ENCODE peak calls at places on chromosomes 7 and 10, in nine cellular contexts. One of them, this sample, is unnamed.

GRCh38 chr7:124856299-124856888 is 73.2 kb downstream of the POT1 start:
- DNase-seq in endothelial cell: no peak
- DNase-seq in ovary: no peak
- DNase-seq in fibroblast of the conjunctiva: peak
- DNase-seq in breast epithelium: no peak
- DNase-seq in IMR-90: peak
- DNase-seq in GOT3: no peak
- DNase-seq in HFF-Myc: peak
- DNase-seq in RKO: peak
- DNase-seq in this sample: no peak

GRCh38 chr7:28984631-28985030 is 26.5 kb upstream of the TRIL start:
- DNase-seq in endothelial cell: no peak
- DNase-seq in ovary: no peak
- DNase-seq in fibroblast of the conjunctiva: peak
- DNase-seq in breast epithelium: peak
- DNase-seq in IMR-90: peak
- DNase-seq in GOT3: no peak
- DNase-seq in HFF-Myc: peak
- DNase-seq in RKO: peak
- DNase-seq in this sample: peak

GRCh38 chr10:133249975-133250754 is 12.5 kb downstream of the VENTX start:
- DNase-seq in endothelial cell: no peak
- DNase-seq in ovary: peak
- DNase-seq in fibroblast of the conjunctiva: no peak
- DNase-seq in breast epithelium: no peak
- DNase-seq in IMR-90: no peak
- DNase-seq in GOT3: no peak
- DNase-seq in HFF-Myc: no peak
- DNase-seq in RKO: no peak
- DNase-seq in this sample: no peak

GRCh38 chr10:17693009-17693408 is 49.1 kb downstream of the STAM start:
- DNase-seq in endothelial cell: no peak
- DNase-seq in ovary: no peak
- DNase-seq in fibroblast of the conjunctiva: no peak
- DNase-seq in breast epithelium: no peak
- DNase-seq in IMR-90: no peak
- DNase-seq in GOT3: no peak
- DNase-seq in HFF-Myc: no peak
- DNase-seq in RKO: no peak
- DNase-seq in this sample: no peak

GRCh38 chr7:51139796-51140195 is 176.8 kb downstream of the COBL start:
- DNase-seq in endothelial cell: no peak
- DNase-seq in ovary: no peak
- DNase-seq in fibroblast of the conjunctiva: no peak
- DNase-seq in breast epithelium: no peak
- DNase-seq in IMR-90: no peak
- DNase-seq in GOT3: no peak
- DNase-seq in HFF-Myc: no peak
- DNase-seq in RKO: no peak
- DNase-seq in this sample: no peak

GRCh38 chr10:19158870-19159269 is 110.3 kb downstream of the MALRD1 start:
- DNase-seq in endothelial cell: no peak
- DNase-seq in ovary: no peak
- DNase-seq in fibroblast of the conjunctiva: no peak
- DNase-seq in breast epithelium: no peak
- DNase-seq in IMR-90: no peak
- DNase-seq in GOT3: no peak
- DNase-seq in HFF-Myc: no peak
- DNase-seq in RKO: no peak
- DNase-seq in this sample: no peak

GRCh38 chr7:44087914-44088838 is 5.8 kb upstream of the POLM start:
- DNase-seq in endothelial cell: no peak
- DNase-seq in ovary: peak
- DNase-seq in fibroblast of the conjunctiva: peak
- DNase-seq in breast epithelium: no peak
- DNase-seq in IMR-90: peak
- DNase-seq in GOT3: peak
- DNase-seq in HFF-Myc: peak
- DNase-seq in RKO: no peak
- DNase-seq in this sample: peak

GRCh38 chr10:133257489-133258065 is 19.1 kb downstream of the ADAM8 start:
- DNase-seq in endothelial cell: peak
- DNase-seq in ovary: peak
- DNase-seq in fibroblast of the conjunctiva: no peak
- DNase-seq in breast epithelium: peak
- DNase-seq in IMR-90: no peak
- DNase-seq in GOT3: no peak
- DNase-seq in HFF-Myc: no peak
- DNase-seq in RKO: no peak
- DNase-seq in this sample: no peak

GRCh38 chr10:27285093-27285492 is 44.5 kb upstream of the ACBD5 start:
- DNase-seq in endothelial cell: no peak
- DNase-seq in ovary: no peak
- DNase-seq in fibroblast of the conjunctiva: peak
- DNase-seq in breast epithelium: no peak
- DNase-seq in IMR-90: peak
- DNase-seq in GOT3: no peak
- DNase-seq in HFF-Myc: no peak
- DNase-seq in RKO: peak
- DNase-seq in this sample: no peak

GRCh38 chr10:86798030-86798429 is 41.6 kb downstream of the BMPR1A start:
- DNase-seq in endothelial cell: no peak
- DNase-seq in ovary: no peak
- DNase-seq in fibroblast of the conjunctiva: no peak
- DNase-seq in breast epithelium: no peak
- DNase-seq in IMR-90: no peak
- DNase-seq in GOT3: no peak
- DNase-seq in HFF-Myc: no peak
- DNase-seq in RKO: peak
- DNase-seq in this sample: no peak

GRCh38 chr10:110568055-110568735 is 700 bp downstream of the SMC3 start:
- DNase-seq in endothelial cell: peak
- DNase-seq in ovary: no peak
- DNase-seq in fibroblast of the conjunctiva: no peak
- DNase-seq in breast epithelium: no peak
- DNase-seq in IMR-90: no peak
- DNase-seq in GOT3: peak
- DNase-seq in HFF-Myc: no peak
- DNase-seq in RKO: peak
- DNase-seq in this sample: no peak

This sample was measured in AG04449.